ENCODE peak calls at places on chromosome 5, in four cellular contexts. V is CD8-positive, alpha-beta T cell; Q is GM23338; X is upper lobe of right lung. R is an unnamed sample. For H3K4me1, the result is how much of the 10 kb centered on the place peaks cover.

GRCh38 chr5:171712616-171713015 is 73.0 kb upstream of the SMIM23 start:
- DNase-seq in V (no peak), Q (no peak), X (no peak), R (no peak)

GRCh38 chr5:96870094-96871021 is 5.9 kb upstream of the ERAP2 start:
- DNase-seq in V (no peak), Q (no peak), X (no peak), R (no peak)

GRCh38 chr5:145941096-145941676 is 4.8 kb downstream of the SH3RF2 start:
- DNase-seq in V (no peak), Q (no peak), X (no peak), R (no peak)

GRCh38 chr5:9829621-9830020 is 199.5 kb upstream of the TAS2R1 start:
- DNase-seq in V (no peak), Q (peak), X (no peak), R (no peak)

GRCh38 chr5:160198886-160199409 is 30.4 kb upstream of the FABP6 start:
- DNase-seq in V (no peak), Q (peak), X (no peak), R (no peak)

GRCh38 chr5:1111727-1112289 is at the start of gene SLC12A7:
- DNase-seq in V (peak), Q (peak), X (peak), R (peak)

GRCh38 chr5:5387192-5387591 is 35.3 kb upstream of the ICE1 start:
- DNase-seq in V (no peak), Q (no peak), X (no peak), R (no peak)

GRCh38 chr5:1037123-1037670 is 28.6 kb downstream of the NKD2 start:
- DNase-seq in V (no peak), Q (no peak), X (no peak), R (no peak)

GRCh38 chr5:93941897-93942296 is 200.5 kb upstream of the POU5F2 start:
- DNase-seq in V (no peak), Q (no peak), X (no peak), R (no peak)

GRCh38 chr5:40904205-40904993 is 4.9 kb upstream of the C7 start:
- DNase-seq in V (no peak), Q (peak), X (no peak), R (peak)

GRCh38 chr5:107501965-107502691 is 168.6 kb downstream of the EFNA5 start:
- DNase-seq in V (no peak), Q (no peak), X (no peak), R (no peak)
- H3K4me1 ChIP-seq in V (under half), Q (half or more), X (under half), R (under half)

GRCh38 chr5:7849531-7850240 is 1.2 kb downstream of the CFAP90 start:
- DNase-seq in V (no peak), Q (peak), X (peak), R (peak)
- H3K4me3 ChIP-seq in V (peak), Q (peak), X (peak), R (peak)

GRCh38 chr5:66498791-66499207 is 97.4 kb upstream of the MAST4 start:
- DNase-seq in V (no peak), Q (peak), X (no peak), R (no peak)

DNA sequence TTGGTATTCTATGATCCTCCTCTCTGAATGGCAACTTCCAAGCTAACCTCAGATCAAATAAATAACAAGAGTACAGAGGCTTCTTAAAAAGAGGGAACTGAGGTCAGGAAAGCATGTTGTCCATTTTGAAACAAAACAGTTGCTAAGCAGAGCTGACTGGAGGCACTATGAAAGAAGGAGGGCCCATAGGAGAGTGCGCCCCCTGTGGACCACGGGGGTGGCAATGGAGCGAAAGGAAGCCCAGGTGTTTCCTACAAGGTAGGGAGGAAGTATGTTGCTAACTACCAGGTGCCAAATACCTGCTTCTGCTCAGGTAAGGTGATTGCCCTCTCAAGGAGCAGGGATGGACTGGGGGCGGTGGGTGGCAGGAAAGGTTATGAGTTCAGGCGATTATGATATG is 101.8 kb upstream of the MAST4 start:
- DNase-seq in V (no peak), Q (peak), X (no peak), R (peak)
- TF ChIP-seq CTCF in V (no peak), Q (peak), X (no peak), R (peak)

DNA sequence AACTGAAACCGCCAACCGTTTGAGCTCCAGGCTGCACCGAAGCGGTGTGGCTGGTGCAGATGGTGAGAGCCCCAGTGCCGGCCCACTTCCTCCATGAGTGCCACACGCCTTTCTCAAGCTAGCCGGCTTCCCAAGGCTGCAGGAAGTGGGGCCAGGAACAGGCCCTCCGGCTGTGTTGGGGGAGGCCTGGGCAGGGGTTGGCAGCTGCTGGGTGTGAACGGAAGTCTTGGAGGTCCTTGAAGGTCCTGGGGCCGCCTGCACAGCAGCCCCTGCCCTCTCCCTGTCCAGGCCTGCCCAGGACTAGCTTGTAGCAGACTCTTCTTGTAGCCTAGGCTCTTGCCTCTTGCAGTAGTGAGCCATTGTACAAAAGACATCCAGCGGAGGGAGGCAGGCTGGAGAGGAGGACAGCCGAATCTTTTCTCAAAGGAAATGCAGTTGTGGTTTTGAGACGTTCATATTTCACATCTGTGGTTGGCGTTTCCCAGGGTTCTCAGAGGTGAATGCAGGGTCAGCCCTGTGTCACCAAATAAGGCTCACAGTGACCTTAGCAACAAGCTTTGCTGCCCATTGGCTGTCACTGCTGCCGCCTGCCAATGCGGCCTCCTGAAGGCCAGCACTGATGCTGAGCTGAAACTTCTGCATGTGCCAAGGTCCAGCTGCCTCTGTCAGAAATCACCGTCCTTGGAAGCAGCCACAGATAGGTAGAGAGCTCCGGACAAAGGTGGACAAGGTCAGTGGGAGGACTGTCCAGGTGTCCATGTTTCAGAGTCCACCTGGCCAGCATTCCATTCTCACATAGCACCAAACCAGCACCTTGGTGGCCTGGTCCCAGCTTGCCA is 23.9 kb downstream of the IRF1 start:
- DNase-seq in V (peak), Q (no peak), X (peak), R (no peak)
- H3K4me1 ChIP-seq in V (half or more), Q (under half), X (half or more), R (under half)

GRCh38 chr5:141507387-141508091 is 18.7 kb downstream of the PCDHGC5 start:
- DNase-seq in V (no peak), Q (no peak), X (no peak), R (no peak)
- H3K4me3 ChIP-seq in V (no peak), Q (no peak), X (no peak), R (no peak)

DNA sequence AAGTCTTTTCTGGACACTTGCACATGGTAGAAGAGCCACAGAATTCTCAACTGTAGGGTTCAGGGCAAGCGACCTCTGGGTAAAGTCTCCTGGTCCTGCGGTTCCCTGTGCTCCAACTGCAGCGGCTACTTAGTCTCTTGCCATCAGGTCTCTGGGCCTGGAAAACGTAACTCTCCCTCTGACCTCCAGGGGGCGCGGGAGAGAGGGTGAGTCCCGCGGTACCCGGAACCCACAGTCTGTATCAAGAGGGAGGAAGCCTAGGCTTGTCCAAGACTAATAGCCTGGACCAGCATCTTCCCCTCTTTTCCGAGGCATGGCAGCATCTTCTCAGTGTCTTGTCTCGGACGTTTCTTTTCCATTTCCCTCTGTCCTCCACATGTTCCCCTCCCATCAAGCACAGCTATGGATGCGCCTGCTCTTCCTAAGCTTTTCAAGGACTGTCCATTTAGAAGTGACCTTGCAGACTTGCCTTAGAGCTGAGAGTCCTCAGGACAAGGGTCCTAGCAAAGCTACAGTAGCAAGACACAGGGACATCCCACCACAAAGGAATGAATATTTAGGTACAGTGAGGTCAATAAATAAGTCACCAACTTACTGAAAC is 59.3 kb downstream of the FSTL4 start:
- DNase-seq in V (peak), Q (peak), X (peak), R (peak)
- TF ChIP-seq CTCF in V (peak), Q (peak), X (peak), R (peak)

GRCh38 chr5:140483055-140483454 is 64.4 kb upstream of the EIF4EBP3 start:
- DNase-seq in V (no peak), Q (no peak), X (no peak), R (no peak)
- H3K4me1 ChIP-seq in V (under half), Q (under half), X (under half), R (under half)

GRCh38 chr5:92694067-92694466 is 887.0 kb downstream of the NR2F1-AS1 start:
- DNase-seq in V (no peak), Q (no peak), X (no peak), R (no peak)

GRCh38 chr5:92695123-92696084 is 885.6 kb downstream of the NR2F1-AS1 start:
- DNase-seq in V (no peak), Q (no peak), X (no peak), R (no peak)
- H3K4me3 ChIP-seq in V (no peak), Q (no peak), X (no peak), R (no peak)